ENCODE peak calls at places on chromosomes 1 and 21, in five cellular contexts. J, U, C, W and T are unnamed samples.

GRCh38 chr1:193697105-193697762 is 510.8 kb upstream of the B3GALT2 start:
- DNase-seq in W (no peak), C (no peak), J (no peak), U (no peak), T (peak; percentile 31)

GRCh38 chr1:94919241-94920030 is 7.5 kb downstream of the CNN3 start:
- DNase-seq in J (no peak), W (no peak), U (no peak), C (no peak), T (no peak)

GRCh38 chr1:18633428-18634155 is 2.9 kb downstream of the PAX7 start:
- DNase-seq in C (no peak), W (no peak), U (no peak), J (peak; percentile 41), T (peak; percentile 38)

GRCh38 chr1:243390315-243390875 is 134.6 kb downstream of the SDCCAG8 start:
- DNase-seq in J (no peak), C (no peak), W (no peak), U (no peak), T (no peak)

GRCh38 chr1:82279241-82279640 is 478.5 kb downstream of the ADGRL2 start:
- DNase-seq in J (no peak), U (no peak), W (no peak), C (no peak), T (no peak)

GRCh38 chr1:173190101-173190895 is 16.8 kb downstream of the TNFSF4 start:
- DNase-seq in J (no peak), W (no peak), C (peak; percentile 33), U (peak; percentile 92), T (no peak)

GRCh38 chr1:245835386-245835785 is 671.7 kb downstream of the SMYD3 start:
- DNase-seq in W (no peak), J (no peak), C (no peak), U (no peak), T (no peak)

GRCh38 chr1:201353186-201353940 is 24.1 kb downstream of the TNNT2 start:
- DNase-seq in U (no peak), C (no peak), J (no peak), W (no peak), T (no peak)

GRCh38 chr1:223737342-223737741 is 25.0 kb downstream of the CAPN2 start:
- DNase-seq in W (no peak), J (peak; percentile 22), U (no peak), C (no peak), T (peak; percentile 64)

GRCh38 chr1:54800041-54800898 is 853 bp downstream of the TTC22 start:
- DNase-seq in U (no peak), J (peak; percentile 57), C (no peak), W (no peak), T (no peak)

GRCh38 chr1:98387701-98388100 is 273.8 kb upstream of the SNX7 start:
- DNase-seq in U (no peak), J (no peak), C (no peak), W (no peak), T (no peak)

GRCh38 chr1:54331091-54331772 is 75.0 kb downstream of the SSBP3 start:
- DNase-seq in W (no peak), J (no peak), U (no peak), C (no peak), T (no peak)

GRCh38 chr21:32887026-32887425 is 115.5 kb upstream of the PAXBP1 start:
- DNase-seq in C (no peak), U (no peak), J (no peak), W (no peak), T (no peak)

GRCh38 chr1:42747125-42747524 is 7.1 kb upstream of the CLDN19 start:
- DNase-seq in J (peak; percentile 87), C (no peak), U (no peak), W (no peak), T (peak; percentile 57)

GRCh38 chr1:151060241-151061011 is at the start of gene MLLT11:
- DNase-seq in C (peak; percentile 11), J (peak; percentile 90), U (peak; percentile 91), W (no peak), T (peak; percentile 98)

GRCh38 chr1:12346483-12347155 is 116.8 kb downstream of the VPS13D start:
- DNase-seq in U (no peak), J (no peak), C (no peak), W (no peak), T (no peak)

GRCh38 chr1:53517821-53518352 is 58.7 kb downstream of the DMRTB1 start:
- DNase-seq in W (no peak), J (no peak), C (no peak), U (no peak), T (no peak)

GRCh38 chr1:29332204-29332603 is 95.9 kb downstream of the PTPRU start:
- DNase-seq in J (peak; percentile 68), C (no peak), W (peak; percentile 1), U (peak; percentile 3), T (peak; percentile 84)

GRCh38 chr1:85372683-85373446 is 92.1 kb downstream of the DDAH1 start:
- DNase-seq in U (peak; percentile 52), W (no peak), C (no peak), J (no peak), T (no peak)

GRCh38 chr1:151825811-151826660 is 5.6 kb downstream of the RORC start:
- DNase-seq in U (no peak), C (no peak), J (peak; percentile 83), W (no peak), T (peak; percentile 49)

GRCh38 chr1:101128211-101128727 is 102.7 kb upstream of the DPH5 start:
- DNase-seq in W (peak; percentile 23), J (no peak), C (no peak), U (no peak), T (peak; percentile 33)

GRCh38 chr1:88056880-88057279 is 627.2 kb upstream of the PKN2 start:
- DNase-seq in J (no peak), U (no peak), C (no peak), W (no peak), T (no peak)

GRCh38 chr1:116372186-116372585 is 858 bp upstream of the ATP1A1 start:
- DNase-seq in C (no peak), U (no peak), J (peak; percentile 55), W (no peak), T (peak; percentile 43)

GRCh38 chr1:3002349-3003038 is 18.8 kb upstream of the ACTRT2 start:
- DNase-seq in J (no peak), C (no peak), W (no peak), U (no peak), T (no peak)

GRCh38 chr1:242432491-242433095 is 91.9 kb downstream of the PLD5 start:
- DNase-seq in J (no peak), U (no peak), W (no peak), C (no peak), T (no peak)

GRCh38 chr1:202711949-202712635 is 1.8 kb upstream of the SYT2 start:
- DNase-seq in U (no peak), C (no peak), J (peak; percentile 48), W (no peak), T (no peak)

GRCh38 chr1:160588468-160588867 is 9.2 kb upstream of the CD84 start:
- DNase-seq in C (no peak), U (no peak), J (no peak), W (no peak), T (no peak)

GRCh38 chr1:212452323-212453155 is 19.8 kb downstream of the NENF start:
- DNase-seq in U (peak; percentile 71), C (peak; percentile 29), W (no peak), J (no peak), T (no peak)

GRCh38 chr1:84121360-84121759 is 22.7 kb upstream of the PRKACB start:
- DNase-seq in C (no peak), W (no peak), U (no peak), J (no peak), T (no peak)

GRCh38 chr1:24928631-24929090 is 1.4 kb downstream of the RUNX3 start:
- DNase-seq in J (peak; percentile 81), W (no peak), U (no peak), C (no peak), T (peak; percentile 60)

GRCh38 chr1:40897499-40897898 is 35.3 kb upstream of the CITED4 start:
- DNase-seq in U (peak; percentile 72), C (no peak), J (no peak), W (no peak), T (no peak)

GRCh38 chr1:93021539-93022134 is 57.4 kb upstream of the MTF2 start:
- DNase-seq in U (peak; percentile 26), J (peak; percentile 49), W (peak; percentile 15), C (no peak), T (peak; percentile 37)

GRCh38 chr1:96845464-96845863 is 123.9 kb downstream of the PTBP2 start:
- DNase-seq in C (no peak), U (peak; percentile 2), J (peak; percentile 48), W (no peak), T (peak; percentile 85)

GRCh38 chr1:39671793-39672550 is at the start of gene NT5C1A:
- DNase-seq in J (peak; percentile 90), U (no peak), C (no peak), W (no peak), T (no peak)

GRCh38 chr1:165887877-165888551 is 60.6 kb downstream of the UCK2 start:
- DNase-seq in C (no peak), U (no peak), W (no peak), J (no peak), T (no peak)

GRCh38 chr1:31727849-31728248 is 24.0 kb upstream of the COL16A1 start:
- DNase-seq in C (no peak), U (no peak), W (no peak), J (peak; percentile 57), T (no peak)